ENCODE peak calls at places on chromosomes 3 and 15, in eight cellular contexts. Q is SK-N-SH, J is psoas muscle, E is uterus, O is GM23338, Y is suprapubic skin, G is BJ, K is Panc1. N is an unnamed sample.

GRCh38 chr3:195690951-195691350 is 29.8 kb upstream of the MUC20 start:
- DNase-seq in K (no peak), Y (peak; percentile 61), J (no peak), O (no peak), G (no peak), Q (no peak), E (no peak), N (no peak)

GRCh38 chr15:100980410-100981046 is 61.4 kb downstream of the LRRK1 start:
- DNase-seq in O (no peak), E (no peak), Q (no peak), K (no peak), J (no peak), Y (no peak), G (no peak), N (no peak)

GRCh38 chr3:133394561-133395311 is 5.1 kb upstream of the BFSP2 start:
- DNase-seq in O (no peak), Q (no peak), K (no peak), J (no peak), E (no peak), Y (peak; percentile 20), G (no peak), N (no peak)

GRCh38 chr3:149367021-149367840 is 10.2 kb downstream of the TM4SF1 start:
- DNase-seq in K (peak; percentile 96), E (no peak), Y (no peak), Q (no peak), O (peak; percentile 24), J (no peak), G (no peak), N (no peak)

GRCh38 chr3:99188936-99189335 is 287.4 kb upstream of the DCBLD2 start:
- DNase-seq in Q (no peak), O (no peak), E (no peak), J (no peak), K (no peak), G (no peak), Y (no peak), N (no peak)

GRCh38 chr3:45599984-45600650 is 5.6 kb downstream of the LIMD1 start:
- DNase-seq in Y (no peak), O (no peak), J (no peak), K (no peak), E (no peak), Q (no peak), G (no peak), N (no peak)

GRCh38 chr3:67000006-67000405 is 1.9 kb downstream of the KBTBD8 start:
- DNase-seq in E (no peak), K (no peak), Q (no peak), O (no peak), G (no peak), Y (no peak), J (no peak), N (no peak)

GRCh38 chr3:158659454-158660237 is 12.8 kb downstream of the LXN start:
- DNase-seq in Y (no peak), Q (peak; percentile 61), J (no peak), K (peak; percentile 46), G (no peak), E (peak; percentile 29), O (peak; percentile 68), N (no peak)

GRCh38 chr3:14548321-14548729 is 8.2 kb upstream of the GRIP2 start:
- DNase-seq in E (peak; percentile 73), Y (no peak), J (peak; percentile 88), O (peak; percentile 83), K (no peak), Q (peak; percentile 89), G (no peak), N (no peak)

GRCh38 chr3:118688396-118688884 is 346.2 kb downstream of the IGSF11 start:
- DNase-seq in E (no peak), Y (no peak), Q (no peak), J (no peak), O (no peak), G (no peak), K (no peak), N (no peak)

GRCh38 chr3:194565597-194566190 is 67.5 kb downstream of the TMEM44 start:
- DNase-seq in K (no peak), Y (no peak), E (no peak), G (peak; percentile 94), Q (no peak), O (peak; percentile 55), J (no peak), N (no peak)

GRCh38 chr3:38346584-38347410 is at the start of gene XYLB:
- DNase-seq in Y (peak; percentile 93), Q (peak; percentile 95), G (no peak), J (peak; percentile 92), O (peak; percentile 87), K (peak; percentile 36), E (peak; percentile 84), N (peak; percentile 83)

GRCh38 chr3:172467170-172467824 is 19.0 kb upstream of the GHSR start:
- DNase-seq in G (no peak), Y (no peak), E (no peak), K (no peak), O (no peak), Q (no peak), J (no peak), N (no peak)

GRCh38 chr3:87350367-87351199 is 74.2 kb upstream of the POU1F1 start:
- DNase-seq in J (no peak), Q (peak; percentile 46), Y (no peak), O (peak; percentile 72), G (no peak), K (peak; percentile 33), E (no peak), N (no peak)

GRCh38 chr15:70566989-70567388 is 196.4 kb downstream of the UACA start:
- DNase-seq in E (no peak), J (no peak), Y (peak; percentile 45), K (no peak), G (no peak), O (no peak), Q (no peak), N (no peak)

GRCh38 chr15:59206623-59207183 is at the start of gene LDHAL6B:
- DNase-seq in K (no peak), Y (no peak), G (no peak), J (no peak), E (no peak), Q (no peak), O (no peak), N (peak; percentile 66)

GRCh38 chr3:193780371-193780770 is 187.4 kb downstream of the OPA1 start:
- DNase-seq in E (no peak), J (no peak), O (no peak), G (no peak), Q (no peak), K (no peak), Y (no peak), N (no peak)

GRCh38 chr3:194961555-194961954 is 275.9 kb downstream of the FAM43A start:
- DNase-seq in Y (peak; percentile 29), G (no peak), J (no peak), O (no peak), E (no peak), K (no peak), Q (no peak), N (no peak)

GRCh38 chr15:64653757-64654156 is 121.6 kb downstream of the RBPMS2 start:
- DNase-seq in K (no peak), J (no peak), G (no peak), E (no peak), O (no peak), Y (no peak), Q (no peak), N (no peak)
- TF ChIP-seq CTCF in K (no peak), J (peak; percentile 30), G (peak; percentile 32), E (peak; percentile 33), O (peak; percentile 46), Y (no peak), Q (peak; percentile 66), N (peak; percentile 82)

GRCh38 chr3:49076627-49077026 is 17.2 kb downstream of the QRICH1 start:
- DNase-seq in G (no peak), E (no peak), O (no peak), J (no peak), Q (no peak), K (no peak), Y (no peak), N (no peak)

GRCh38 chr3:49081429-49081828 is 12.4 kb downstream of the QRICH1 start:
- DNase-seq in J (no peak), G (no peak), Q (no peak), E (no peak), O (no peak), Y (no peak), K (no peak), N (no peak)

GRCh38 chr3:49076116-49076515 is 17.8 kb downstream of the QRICH1 start:
- DNase-seq in J (no peak), Y (no peak), Q (no peak), O (peak; percentile 6), K (no peak), G (no peak), E (no peak), N (no peak)

DNA sequence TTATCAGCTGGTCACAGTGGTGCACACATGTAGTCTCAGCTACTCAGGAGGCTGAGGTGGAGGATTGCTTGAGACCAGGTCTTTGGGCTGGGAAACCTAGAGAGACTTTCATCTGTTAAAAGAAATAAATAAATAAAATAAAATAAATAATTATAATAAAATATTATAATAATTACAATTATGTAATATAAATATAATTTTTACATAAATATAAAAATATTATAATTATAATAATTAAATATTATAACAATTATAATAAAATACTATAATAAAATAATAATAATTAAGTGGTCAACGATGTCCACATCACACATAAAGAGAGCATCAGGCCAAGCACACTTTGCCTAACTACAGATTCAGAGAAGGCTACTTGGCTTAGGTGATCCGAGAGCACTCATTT is 14.6 kb downstream of the QRICH1 start:
- DNase-seq in K (no peak), J (no peak), E (no peak), Q (no peak), O (no peak), Y (no peak), G (no peak), N (no peak)
- H3K36me3 ChIP-seq in K (peaks cover 11% of the 10 kb centered on the region), J (peaks cover 53% of the 10 kb centered on the region), E (no peaks in the 10 kb centered on the region), Q (peaks cover 40% of the 10 kb centered on the region), O (peaks cover 30% of the 10 kb centered on the region), Y (peaks cover 45% of the 10 kb centered on the region), G (peaks cover 15% of the 10 kb centered on the region), N (peaks cover 54% of the 10 kb centered on the region)

GRCh38 chr3:169674090-169674489 is 10.6 kb upstream of the MECOM start:
- DNase-seq in K (no peak), G (no peak), E (no peak), Q (no peak), J (no peak), Y (no peak), O (no peak), N (no peak)
- TF ChIP-seq CTCF in K (no peak), G (no peak), E (no peak), Q (no peak), J (no peak), Y (no peak), O (no peak), N (no peak)

GRCh38 chr3:13333236-13333897 is 86.8 kb downstream of the NUP210 start:
- DNase-seq in Q (no peak), G (no peak), J (no peak), K (no peak), O (no peak), Y (no peak), E (no peak), N (no peak)

GRCh38 chr3:13335062-13335461 is 85.1 kb downstream of the NUP210 start:
- DNase-seq in O (no peak), Y (no peak), K (no peak), J (no peak), Q (no peak), E (no peak), G (no peak), N (no peak)

GRCh38 chr3:13335503-13335902 is 84.6 kb downstream of the NUP210 start:
- DNase-seq in J (no peak), Y (no peak), E (no peak), Q (no peak), G (no peak), K (no peak), O (no peak), N (no peak)

GRCh38 chr3:13332158-13332557 is 88.0 kb downstream of the NUP210 start:
- DNase-seq in Y (no peak), O (no peak), K (no peak), E (no peak), G (no peak), Q (no peak), J (no peak), N (no peak)

GRCh38 chr3:13332740-13333139 is 87.4 kb downstream of the NUP210 start:
- DNase-seq in G (no peak), Q (no peak), E (no peak), Y (no peak), O (no peak), K (no peak), J (no peak), N (no peak)
- H3K36me3 ChIP-seq in G (no peaks in the 10 kb centered on the region), Q (no peaks in the 10 kb centered on the region), E (no peaks in the 10 kb centered on the region), Y (peaks cover 6% of the 10 kb centered on the region), O (no peaks in the 10 kb centered on the region), K (no peaks in the 10 kb centered on the region), J (peaks cover 66% of the 10 kb centered on the region), N (no peaks in the 10 kb centered on the region)

N was measured in RWPE2.